ENCODE peak calls at places on chromosomes 16 and 17, in eight cellular contexts. One of them, this sample, is unnamed.

GRCh38 chr16:81005644-81006471 is 827 bp downstream of the CMC2 start:
- DNase-seq in HL-60: no peak
- DNase-seq in HepG2: peak
- DNase-seq in suprapubic skin: peak
- DNase-seq in GM23338: peak
- DNase-seq in esophagus muscularis mucosa: no peak
- DNase-seq in upper lobe of left lung: no peak
- DNase-seq in prostate gland: no peak
- DNase-seq in this sample: peak

GRCh38 chr16:13634921-13635320 is 285.0 kb upstream of the ERCC4 start:
- DNase-seq in HL-60: no peak
- DNase-seq in HepG2: no peak
- DNase-seq in suprapubic skin: no peak
- DNase-seq in GM23338: no peak
- DNase-seq in esophagus muscularis mucosa: no peak
- DNase-seq in upper lobe of left lung: no peak
- DNase-seq in prostate gland: no peak
- DNase-seq in this sample: no peak

GRCh38 chr16:67723151-67723915 is 4.2 kb upstream of the GFOD2 start:
- DNase-seq in HL-60: no peak
- DNase-seq in HepG2: no peak
- DNase-seq in suprapubic skin: no peak
- DNase-seq in GM23338: no peak
- DNase-seq in esophagus muscularis mucosa: no peak
- DNase-seq in upper lobe of left lung: no peak
- DNase-seq in prostate gland: no peak
- DNase-seq in this sample: peak

GRCh38 chr17:45296833-45297124 is 20.0 kb downstream of the MAP3K14 start:
- DNase-seq in HL-60: no peak
- DNase-seq in HepG2: no peak
- DNase-seq in suprapubic skin: no peak
- DNase-seq in GM23338: no peak
- DNase-seq in esophagus muscularis mucosa: no peak
- DNase-seq in upper lobe of left lung: no peak
- DNase-seq in prostate gland: peak
- DNase-seq in this sample: no peak

GRCh38 chr17:1083451-1084187 is 86.7 kb downstream of the TIMM22 start:
- DNase-seq in HL-60: no peak
- DNase-seq in HepG2: no peak
- DNase-seq in suprapubic skin: no peak
- DNase-seq in GM23338: no peak
- DNase-seq in esophagus muscularis mucosa: no peak
- DNase-seq in upper lobe of left lung: no peak
- DNase-seq in prostate gland: peak
- DNase-seq in this sample: no peak

GRCh38 chr17:57911834-57912673 is 43.2 kb downstream of the CUEDC1 start:
- DNase-seq in HL-60: no peak
- DNase-seq in HepG2: peak
- DNase-seq in suprapubic skin: peak
- DNase-seq in GM23338: peak
- DNase-seq in esophagus muscularis mucosa: no peak
- DNase-seq in upper lobe of left lung: no peak
- DNase-seq in prostate gland: peak
- DNase-seq in this sample: no peak

GRCh38 chr17:32626371-32626770 is 139.6 kb downstream of the CDK5R1 start:
- DNase-seq in HL-60: no peak
- DNase-seq in HepG2: no peak
- DNase-seq in suprapubic skin: no peak
- DNase-seq in GM23338: no peak
- DNase-seq in esophagus muscularis mucosa: no peak
- DNase-seq in upper lobe of left lung: no peak
- DNase-seq in prostate gland: no peak
- DNase-seq in this sample: no peak

GRCh38 chr16:3095869-3096268 is 3.2 kb downstream of the ZSCAN10 start:
- DNase-seq in HL-60: peak
- DNase-seq in HepG2: no peak
- DNase-seq in suprapubic skin: no peak
- DNase-seq in GM23338: peak
- DNase-seq in esophagus muscularis mucosa: no peak
- DNase-seq in upper lobe of left lung: no peak
- DNase-seq in prostate gland: no peak
- DNase-seq in this sample: peak

GRCh38 chr17:81239714-81240555 is 817 bp downstream of the NDUFAF8 start:
- DNase-seq in HL-60: peak
- DNase-seq in HepG2: no peak
- DNase-seq in suprapubic skin: no peak
- DNase-seq in GM23338: peak
- DNase-seq in esophagus muscularis mucosa: no peak
- DNase-seq in upper lobe of left lung: no peak
- DNase-seq in prostate gland: no peak
- DNase-seq in this sample: no peak

GRCh38 chr17:51748749-51749604 is 409.5 kb downstream of the CA10 start:
- DNase-seq in HL-60: no peak
- DNase-seq in HepG2: no peak
- DNase-seq in suprapubic skin: no peak
- DNase-seq in GM23338: no peak
- DNase-seq in esophagus muscularis mucosa: no peak
- DNase-seq in upper lobe of left lung: no peak
- DNase-seq in prostate gland: no peak
- DNase-seq in this sample: no peak

GRCh38 chr17:75645889-75646625 is 12.8 kb downstream of the SMIM5 start:
- DNase-seq in HL-60: peak
- DNase-seq in HepG2: peak
- DNase-seq in suprapubic skin: no peak
- DNase-seq in GM23338: no peak
- DNase-seq in esophagus muscularis mucosa: no peak
- DNase-seq in upper lobe of left lung: peak
- DNase-seq in prostate gland: peak
- DNase-seq in this sample: peak

GRCh38 chr17:8254881-8255280 is 5.8 kb downstream of the PFAS start:
- DNase-seq in HL-60: no peak
- DNase-seq in HepG2: no peak
- DNase-seq in suprapubic skin: no peak
- DNase-seq in GM23338: no peak
- DNase-seq in esophagus muscularis mucosa: no peak
- DNase-seq in upper lobe of left lung: peak
- DNase-seq in prostate gland: no peak
- DNase-seq in this sample: no peak

GRCh38 chr17:8256691-8257090 is 7.6 kb downstream of the PFAS start:
- DNase-seq in HL-60: no peak
- DNase-seq in HepG2: no peak
- DNase-seq in suprapubic skin: no peak
- DNase-seq in GM23338: no peak
- DNase-seq in esophagus muscularis mucosa: no peak
- DNase-seq in upper lobe of left lung: no peak
- DNase-seq in prostate gland: no peak
- DNase-seq in this sample: no peak

GRCh38 chr17:8256291-8256690 is 7.2 kb downstream of the PFAS start:
- DNase-seq in HL-60: no peak
- DNase-seq in HepG2: no peak
- DNase-seq in suprapubic skin: no peak
- DNase-seq in GM23338: no peak
- DNase-seq in esophagus muscularis mucosa: no peak
- DNase-seq in upper lobe of left lung: no peak
- DNase-seq in prostate gland: no peak
- DNase-seq in this sample: no peak

GRCh38 chr17:8255499-8255898 is 6.4 kb downstream of the PFAS start:
- DNase-seq in HL-60: no peak
- DNase-seq in HepG2: peak
- DNase-seq in suprapubic skin: no peak
- DNase-seq in GM23338: peak
- DNase-seq in esophagus muscularis mucosa: no peak
- DNase-seq in upper lobe of left lung: no peak
- DNase-seq in prostate gland: no peak
- DNase-seq in this sample: no peak

DNA sequence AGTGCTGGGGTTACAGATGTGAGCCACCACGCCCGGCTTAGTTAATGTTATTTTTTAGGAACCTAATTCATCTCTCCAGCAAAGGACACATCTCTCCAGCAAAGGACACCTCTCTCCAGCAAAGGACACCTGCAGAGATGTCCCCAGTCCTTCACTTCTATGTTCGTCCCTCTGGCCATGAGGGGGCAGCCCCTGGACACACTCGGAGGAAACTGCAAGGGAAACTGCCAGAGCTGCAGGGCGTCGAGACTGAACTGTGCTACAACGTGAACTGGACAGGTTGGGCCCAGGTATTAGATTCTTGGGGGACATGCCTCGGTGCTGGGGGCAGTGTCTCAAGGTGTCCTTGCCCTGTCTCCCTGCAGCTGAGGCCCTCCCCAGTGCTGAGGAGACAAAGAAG is 4.7 kb downstream of the PFAS start:
- DNase-seq in HL-60: no peak
- DNase-seq in HepG2: no peak
- DNase-seq in suprapubic skin: no peak
- DNase-seq in GM23338: no peak
- DNase-seq in esophagus muscularis mucosa: no peak
- DNase-seq in upper lobe of left lung: no peak
- DNase-seq in prostate gland: peak
- DNase-seq in this sample: no peak
- TF ChIP-seq POLR2AphosphoS5 in HL-60: no peak
- TF ChIP-seq POLR2AphosphoS5 in HepG2: no peak
- TF ChIP-seq POLR2AphosphoS5 in suprapubic skin: no peak
- TF ChIP-seq POLR2AphosphoS5 in GM23338: no peak
- TF ChIP-seq POLR2AphosphoS5 in esophagus muscularis mucosa: no peak
- TF ChIP-seq POLR2AphosphoS5 in upper lobe of left lung: no peak
- TF ChIP-seq POLR2AphosphoS5 in prostate gland: peak
- TF ChIP-seq POLR2AphosphoS5 in this sample: no peak

DNA sequence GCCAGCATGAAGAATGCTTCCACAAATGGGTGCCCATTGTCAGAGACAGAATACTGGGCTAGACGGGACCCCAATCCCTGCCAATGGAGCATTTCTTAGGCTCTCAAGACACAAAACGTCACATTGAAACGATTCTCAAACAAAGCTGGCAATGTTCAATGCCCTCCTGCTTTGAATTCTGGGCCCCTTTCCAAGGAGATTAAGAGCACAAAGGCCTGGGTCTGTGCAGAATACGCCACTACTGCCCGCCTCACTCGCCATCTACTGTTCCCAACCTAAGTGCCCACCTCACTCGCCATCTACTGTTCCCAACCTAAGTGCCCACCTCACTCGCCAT is 9.7 kb downstream of the CFAP20 start:
- DNase-seq in HL-60: no peak
- DNase-seq in HepG2: no peak
- DNase-seq in suprapubic skin: no peak
- DNase-seq in GM23338: no peak
- DNase-seq in esophagus muscularis mucosa: no peak
- DNase-seq in upper lobe of left lung: no peak
- DNase-seq in prostate gland: no peak
- DNase-seq in this sample: no peak
- H3K27ac ChIP-seq in HL-60: no peak
- H3K27ac ChIP-seq in HepG2: no peak
- H3K27ac ChIP-seq in suprapubic skin: no peak
- H3K27ac ChIP-seq in GM23338: no peak
- H3K27ac ChIP-seq in esophagus muscularis mucosa: peak
- H3K27ac ChIP-seq in upper lobe of left lung: no peak
- H3K27ac ChIP-seq in prostate gland: no peak
- H3K27ac ChIP-seq in this sample: peak

GRCh38 chr17:6775871-6776405 is at the start of gene FBXO39:
- DNase-seq in HL-60: no peak
- DNase-seq in HepG2: no peak
- DNase-seq in suprapubic skin: no peak
- DNase-seq in GM23338: peak
- DNase-seq in esophagus muscularis mucosa: peak
- DNase-seq in upper lobe of left lung: peak
- DNase-seq in prostate gland: no peak
- DNase-seq in this sample: no peak

GRCh38 chr17:6782244-6782643 is 6.2 kb downstream of the FBXO39 start:
- DNase-seq in HL-60: no peak
- DNase-seq in HepG2: no peak
- DNase-seq in suprapubic skin: no peak
- DNase-seq in GM23338: no peak
- DNase-seq in esophagus muscularis mucosa: no peak
- DNase-seq in upper lobe of left lung: no peak
- DNase-seq in prostate gland: no peak
- DNase-seq in this sample: no peak

GRCh38 chr17:6780886-6781285 is 4.9 kb downstream of the FBXO39 start:
- DNase-seq in HL-60: no peak
- DNase-seq in HepG2: no peak
- DNase-seq in suprapubic skin: no peak
- DNase-seq in GM23338: no peak
- DNase-seq in esophagus muscularis mucosa: peak
- DNase-seq in upper lobe of left lung: no peak
- DNase-seq in prostate gland: no peak
- DNase-seq in this sample: no peak

GRCh38 chr17:6780001-6780400 is 4.0 kb downstream of the FBXO39 start:
- DNase-seq in HL-60: no peak
- DNase-seq in HepG2: no peak
- DNase-seq in suprapubic skin: no peak
- DNase-seq in GM23338: no peak
- DNase-seq in esophagus muscularis mucosa: peak
- DNase-seq in upper lobe of left lung: no peak
- DNase-seq in prostate gland: no peak
- DNase-seq in this sample: no peak

GRCh38 chr17:6779411-6779810 is 3.4 kb downstream of the FBXO39 start:
- DNase-seq in HL-60: no peak
- DNase-seq in HepG2: no peak
- DNase-seq in suprapubic skin: no peak
- DNase-seq in GM23338: no peak
- DNase-seq in esophagus muscularis mucosa: peak
- DNase-seq in upper lobe of left lung: no peak
- DNase-seq in prostate gland: no peak
- DNase-seq in this sample: no peak
- TF ChIP-seq POLR2AphosphoS5 in HL-60: no peak
- TF ChIP-seq POLR2AphosphoS5 in HepG2: no peak
- TF ChIP-seq POLR2AphosphoS5 in suprapubic skin: no peak
- TF ChIP-seq POLR2AphosphoS5 in GM23338: no peak
- TF ChIP-seq POLR2AphosphoS5 in esophagus muscularis mucosa: no peak
- TF ChIP-seq POLR2AphosphoS5 in upper lobe of left lung: no peak
- TF ChIP-seq POLR2AphosphoS5 in prostate gland: no peak
- TF ChIP-seq POLR2AphosphoS5 in this sample: no peak

GRCh38 chr16:48627148-48627547 is 17.2 kb upstream of the N4BP1 start:
- DNase-seq in HL-60: no peak
- DNase-seq in HepG2: no peak
- DNase-seq in suprapubic skin: no peak
- DNase-seq in GM23338: no peak
- DNase-seq in esophagus muscularis mucosa: no peak
- DNase-seq in upper lobe of left lung: no peak
- DNase-seq in prostate gland: no peak
- DNase-seq in this sample: peak

GRCh38 chr16:48619547-48619946 is 9.6 kb upstream of the N4BP1 start:
- DNase-seq in HL-60: no peak
- DNase-seq in HepG2: no peak
- DNase-seq in suprapubic skin: no peak
- DNase-seq in GM23338: no peak
- DNase-seq in esophagus muscularis mucosa: no peak
- DNase-seq in upper lobe of left lung: no peak
- DNase-seq in prostate gland: no peak
- DNase-seq in this sample: no peak

GRCh38 chr16:48620445-48620844 is 10.5 kb upstream of the N4BP1 start:
- DNase-seq in HL-60: no peak
- DNase-seq in HepG2: no peak
- DNase-seq in suprapubic skin: no peak
- DNase-seq in GM23338: no peak
- DNase-seq in esophagus muscularis mucosa: no peak
- DNase-seq in upper lobe of left lung: no peak
- DNase-seq in prostate gland: no peak
- DNase-seq in this sample: no peak

GRCh38 chr16:48622456-48623303 is 12.7 kb upstream of the N4BP1 start:
- DNase-seq in HL-60: no peak
- DNase-seq in HepG2: no peak
- DNase-seq in suprapubic skin: no peak
- DNase-seq in GM23338: no peak
- DNase-seq in esophagus muscularis mucosa: no peak
- DNase-seq in upper lobe of left lung: peak
- DNase-seq in prostate gland: no peak
- DNase-seq in this sample: peak

GRCh38 chr16:48623304-48624016 is 13.5 kb upstream of the N4BP1 start:
- DNase-seq in HL-60: peak
- DNase-seq in HepG2: peak
- DNase-seq in suprapubic skin: peak
- DNase-seq in GM23338: peak
- DNase-seq in esophagus muscularis mucosa: peak
- DNase-seq in upper lobe of left lung: peak
- DNase-seq in prostate gland: peak
- DNase-seq in this sample: peak
- H3K27ac ChIP-seq in HL-60: peak
- H3K27ac ChIP-seq in HepG2: peak
- H3K27ac ChIP-seq in suprapubic skin: peak
- H3K27ac ChIP-seq in GM23338: no peak
- H3K27ac ChIP-seq in esophagus muscularis mucosa: peak
- H3K27ac ChIP-seq in upper lobe of left lung: peak
- H3K27ac ChIP-seq in prostate gland: peak
- H3K27ac ChIP-seq in this sample: peak

This sample was measured in spleen.